ENCODE peak calls at places on chromosomes 12 and 14, in seven cellular contexts. One of them, this sample, is unnamed.

GRCh38 chr12:106978035-106978800 is 8.7 kb downstream of the MTERF2 start:
- DNase-seq in ovary: peak
- DNase-seq in esophagus muscularis mucosa: no peak
- DNase-seq in ascending aorta: no peak
- DNase-seq in HFF-Myc: no peak
- DNase-seq in BE2C: peak
- DNase-seq in choroid plexus epithelial cell: peak
- DNase-seq in this sample: peak

GRCh38 chr12:98352218-98352811 is 163.1 kb upstream of the TMPO start:
- DNase-seq in HFF-Myc: peak
- DNase-seq in choroid plexus epithelial cell: peak
- DNase-seq in ascending aorta: no peak
- DNase-seq in esophagus muscularis mucosa: no peak
- DNase-seq in ovary: no peak
- DNase-seq in BE2C: no peak
- DNase-seq in this sample: peak

GRCh38 chr12:124493809-124494750 is 73.3 kb downstream of the NCOR2 start:
- DNase-seq in ovary: no peak
- DNase-seq in ascending aorta: no peak
- DNase-seq in BE2C: no peak
- DNase-seq in choroid plexus epithelial cell: peak
- DNase-seq in HFF-Myc: no peak
- DNase-seq in esophagus muscularis mucosa: no peak
- DNase-seq in this sample: no peak

GRCh38 chr12:10130042-10130441 is at the start of gene CLEC7A:
- DNase-seq in HFF-Myc: no peak
- DNase-seq in esophagus muscularis mucosa: no peak
- DNase-seq in ovary: no peak
- DNase-seq in BE2C: no peak
- DNase-seq in choroid plexus epithelial cell: no peak
- DNase-seq in ascending aorta: no peak
- DNase-seq in this sample: no peak

GRCh38 chr12:115511305-115511704 is 766.2 kb downstream of the MED13L start:
- DNase-seq in HFF-Myc: no peak
- DNase-seq in ascending aorta: no peak
- DNase-seq in ovary: no peak
- DNase-seq in BE2C: no peak
- DNase-seq in esophagus muscularis mucosa: no peak
- DNase-seq in choroid plexus epithelial cell: no peak
- DNase-seq in this sample: no peak

GRCh38 chr14:41393512-41393911 is 213.2 kb upstream of the LRFN5 start:
- DNase-seq in choroid plexus epithelial cell: no peak
- DNase-seq in ovary: no peak
- DNase-seq in esophagus muscularis mucosa: no peak
- DNase-seq in BE2C: no peak
- DNase-seq in ascending aorta: no peak
- DNase-seq in HFF-Myc: no peak
- DNase-seq in this sample: no peak

GRCh38 chr12:31342314-31342713 is 16.4 kb upstream of the SINHCAF start:
- DNase-seq in ovary: no peak
- DNase-seq in ascending aorta: no peak
- DNase-seq in choroid plexus epithelial cell: peak
- DNase-seq in BE2C: no peak
- DNase-seq in esophagus muscularis mucosa: no peak
- DNase-seq in HFF-Myc: no peak
- DNase-seq in this sample: no peak

GRCh38 chr14:64796369-64796768 is 83.3 kb downstream of the SPTB start:
- DNase-seq in choroid plexus epithelial cell: no peak
- DNase-seq in ascending aorta: no peak
- DNase-seq in HFF-Myc: no peak
- DNase-seq in ovary: no peak
- DNase-seq in esophagus muscularis mucosa: no peak
- DNase-seq in BE2C: no peak
- DNase-seq in this sample: no peak

GRCh38 chr14:50059773-50060629 is 56.4 kb downstream of the VCPKMT start:
- DNase-seq in BE2C: no peak
- DNase-seq in HFF-Myc: no peak
- DNase-seq in choroid plexus epithelial cell: no peak
- DNase-seq in ascending aorta: no peak
- DNase-seq in ovary: no peak
- DNase-seq in esophagus muscularis mucosa: no peak
- DNase-seq in this sample: no peak

GRCh38 chr14:51224551-51224950 is 15.5 kb upstream of the TMX1 start:
- DNase-seq in BE2C: no peak
- DNase-seq in HFF-Myc: no peak
- DNase-seq in ovary: no peak
- DNase-seq in choroid plexus epithelial cell: peak
- DNase-seq in esophagus muscularis mucosa: no peak
- DNase-seq in ascending aorta: no peak
- DNase-seq in this sample: no peak

GRCh38 chr12:67155863-67156262 is 113.3 kb upstream of the CAND1 start:
- DNase-seq in BE2C: no peak
- DNase-seq in HFF-Myc: no peak
- DNase-seq in ascending aorta: no peak
- DNase-seq in ovary: no peak
- DNase-seq in esophagus muscularis mucosa: no peak
- DNase-seq in choroid plexus epithelial cell: peak
- DNase-seq in this sample: peak

GRCh38 chr14:75857199-75857598 is 124.6 kb downstream of the TGFB3 start:
- DNase-seq in ovary: no peak
- DNase-seq in ascending aorta: no peak
- DNase-seq in BE2C: no peak
- DNase-seq in esophagus muscularis mucosa: no peak
- DNase-seq in choroid plexus epithelial cell: no peak
- DNase-seq in HFF-Myc: no peak
- DNase-seq in this sample: no peak

GRCh38 chr14:99288948-99289347 is 17.0 kb upstream of the BCL11B start:
- DNase-seq in ascending aorta: no peak
- DNase-seq in choroid plexus epithelial cell: no peak
- DNase-seq in esophagus muscularis mucosa: no peak
- DNase-seq in HFF-Myc: no peak
- DNase-seq in ovary: no peak
- DNase-seq in BE2C: no peak
- DNase-seq in this sample: no peak

GRCh38 chr14:47507866-47508265 is 167.5 kb downstream of the MDGA2 start:
- DNase-seq in HFF-Myc: no peak
- DNase-seq in choroid plexus epithelial cell: no peak
- DNase-seq in ascending aorta: no peak
- DNase-seq in BE2C: no peak
- DNase-seq in esophagus muscularis mucosa: no peak
- DNase-seq in ovary: no peak
- DNase-seq in this sample: no peak

GRCh38 chr12:65196762-65197567 is 27.6 kb downstream of the LEMD3 start:
- DNase-seq in ascending aorta: no peak
- DNase-seq in esophagus muscularis mucosa: no peak
- DNase-seq in choroid plexus epithelial cell: no peak
- DNase-seq in ovary: no peak
- DNase-seq in BE2C: no peak
- DNase-seq in HFF-Myc: no peak
- DNase-seq in this sample: no peak

GRCh38 chr12:54666008-54666407 is 17.8 kb upstream of the DCD start:
- DNase-seq in ascending aorta: no peak
- DNase-seq in choroid plexus epithelial cell: no peak
- DNase-seq in BE2C: no peak
- DNase-seq in HFF-Myc: no peak
- DNase-seq in ovary: no peak
- DNase-seq in esophagus muscularis mucosa: no peak
- DNase-seq in this sample: no peak

GRCh38 chr12:53427905-53428594 is 4.4 kb downstream of the AMHR2 start:
- DNase-seq in BE2C: no peak
- DNase-seq in choroid plexus epithelial cell: peak
- DNase-seq in ascending aorta: no peak
- DNase-seq in esophagus muscularis mucosa: no peak
- DNase-seq in ovary: no peak
- DNase-seq in HFF-Myc: peak
- DNase-seq in this sample: peak

GRCh38 chr12:68896881-68897540 is 36.0 kb downstream of the CPM start:
- DNase-seq in BE2C: no peak
- DNase-seq in esophagus muscularis mucosa: no peak
- DNase-seq in choroid plexus epithelial cell: peak
- DNase-seq in ovary: no peak
- DNase-seq in ascending aorta: no peak
- DNase-seq in HFF-Myc: no peak
- DNase-seq in this sample: peak

GRCh38 chr14:100629098-100629497 is 41.9 kb upstream of the BEGAIN start:
- DNase-seq in choroid plexus epithelial cell: no peak
- DNase-seq in ovary: no peak
- DNase-seq in esophagus muscularis mucosa: no peak
- DNase-seq in HFF-Myc: no peak
- DNase-seq in ascending aorta: no peak
- DNase-seq in BE2C: no peak
- DNase-seq in this sample: no peak

GRCh38 chr14:41285193-41285748 is 321.4 kb upstream of the LRFN5 start:
- DNase-seq in ascending aorta: no peak
- DNase-seq in ovary: no peak
- DNase-seq in HFF-Myc: peak
- DNase-seq in esophagus muscularis mucosa: no peak
- DNase-seq in choroid plexus epithelial cell: peak
- DNase-seq in BE2C: no peak
- DNase-seq in this sample: peak

GRCh38 chr14:104267895-104268294 is 129.5 kb downstream of the KIF26A start:
- DNase-seq in HFF-Myc: no peak
- DNase-seq in choroid plexus epithelial cell: no peak
- DNase-seq in BE2C: no peak
- DNase-seq in ascending aorta: no peak
- DNase-seq in ovary: peak
- DNase-seq in esophagus muscularis mucosa: no peak
- DNase-seq in this sample: no peak

GRCh38 chr14:61110683-61111082 is 129.6 kb downstream of the SLC38A6 start:
- DNase-seq in esophagus muscularis mucosa: peak
- DNase-seq in BE2C: no peak
- DNase-seq in choroid plexus epithelial cell: no peak
- DNase-seq in ascending aorta: no peak
- DNase-seq in ovary: no peak
- DNase-seq in HFF-Myc: no peak
- DNase-seq in this sample: no peak

GRCh38 chr12:53660064-53660463 is 15.8 kb downstream of the ATP5MC2 start:
- DNase-seq in esophagus muscularis mucosa: no peak
- DNase-seq in HFF-Myc: no peak
- DNase-seq in BE2C: no peak
- DNase-seq in ascending aorta: no peak
- DNase-seq in ovary: peak
- DNase-seq in choroid plexus epithelial cell: peak
- DNase-seq in this sample: peak

GRCh38 chr14:74506408-74506807 is 12.8 kb downstream of the ISCA2 start:
- DNase-seq in esophagus muscularis mucosa: no peak
- DNase-seq in choroid plexus epithelial cell: no peak
- DNase-seq in ovary: no peak
- DNase-seq in HFF-Myc: no peak
- DNase-seq in BE2C: no peak
- DNase-seq in ascending aorta: no peak
- DNase-seq in this sample: no peak

GRCh38 chr12:55072093-55072492 is 52.3 kb downstream of the NEUROD4 start:
- DNase-seq in HFF-Myc: no peak
- DNase-seq in ascending aorta: no peak
- DNase-seq in BE2C: peak
- DNase-seq in ovary: no peak
- DNase-seq in choroid plexus epithelial cell: peak
- DNase-seq in esophagus muscularis mucosa: no peak
- DNase-seq in this sample: no peak

GRCh38 chr12:41944241-41944640 is 200.4 kb downstream of the GXYLT1 start:
- DNase-seq in ascending aorta: no peak
- DNase-seq in BE2C: no peak
- DNase-seq in choroid plexus epithelial cell: no peak
- DNase-seq in HFF-Myc: no peak
- DNase-seq in esophagus muscularis mucosa: no peak
- DNase-seq in ovary: no peak
- DNase-seq in this sample: peak

DNA sequence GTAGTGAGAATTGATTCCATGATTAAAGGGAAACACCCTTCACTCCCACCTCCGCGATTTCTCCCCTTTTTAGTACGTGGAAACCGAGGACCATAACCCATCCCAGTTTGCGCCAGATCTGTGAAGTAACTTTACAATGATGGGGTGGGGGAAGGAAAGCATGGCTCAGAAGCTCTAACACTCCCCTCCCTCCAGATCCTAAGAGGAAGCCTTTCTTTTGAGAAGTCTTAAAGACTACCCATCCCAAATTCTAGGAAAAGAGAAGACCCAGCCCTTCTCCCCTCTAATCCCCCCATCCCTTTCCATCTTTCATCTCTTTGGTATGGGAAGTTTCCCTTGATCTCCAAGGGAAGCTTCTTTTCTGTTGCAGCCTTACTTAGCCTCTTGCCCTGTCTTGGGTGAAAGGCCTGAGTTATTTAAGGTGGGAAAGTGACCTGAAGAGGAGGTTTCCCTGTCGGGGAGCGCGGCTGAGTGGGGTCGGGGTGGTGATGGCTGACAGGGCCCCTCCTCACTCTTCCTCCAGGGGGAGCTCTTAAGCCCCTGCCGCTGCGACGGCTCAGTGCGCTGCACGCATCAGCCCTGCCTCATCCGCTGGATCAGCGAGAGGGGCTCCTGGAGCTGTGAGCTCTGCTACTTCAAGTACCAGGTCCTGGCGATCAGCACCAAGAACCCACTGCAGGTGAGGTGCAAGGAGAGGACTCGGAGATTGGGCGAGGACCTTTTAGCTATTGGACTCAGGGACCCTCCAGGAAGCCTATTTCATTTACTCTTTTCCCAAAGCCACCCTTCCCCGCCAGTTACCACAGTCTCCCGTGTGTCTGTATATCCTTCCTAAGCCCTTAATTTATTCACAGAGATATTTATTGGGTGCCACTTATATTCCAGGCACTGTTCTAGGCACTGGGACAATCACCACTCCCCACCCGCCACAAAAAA is 1.8 kb downstream of the MARCHF9 start:
- DNase-seq in BE2C: peak
- DNase-seq in esophagus muscularis mucosa: no peak
- DNase-seq in choroid plexus epithelial cell: peak
- DNase-seq in ovary: no peak
- DNase-seq in ascending aorta: no peak
- DNase-seq in HFF-Myc: no peak
- DNase-seq in this sample: no peak
- H3K4me3 ChIP-seq in BE2C: peak
- H3K4me3 ChIP-seq in esophagus muscularis mucosa: peak
- H3K4me3 ChIP-seq in choroid plexus epithelial cell: no peak
- H3K4me3 ChIP-seq in ovary: peak
- H3K4me3 ChIP-seq in ascending aorta: peak
- H3K4me3 ChIP-seq in HFF-Myc: no peak
- H3K4me3 ChIP-seq in this sample: peak

GRCh38 chr12:47744005-47744651 is 14.6 kb downstream of the RAPGEF3 start:
- DNase-seq in BE2C: no peak
- DNase-seq in HFF-Myc: no peak
- DNase-seq in ovary: no peak
- DNase-seq in esophagus muscularis mucosa: no peak
- DNase-seq in ascending aorta: no peak
- DNase-seq in choroid plexus epithelial cell: no peak
- DNase-seq in this sample: no peak
- TF ChIP-seq CTCF in BE2C: peak
- TF ChIP-seq CTCF in HFF-Myc: peak
- TF ChIP-seq CTCF in ovary: peak
- TF ChIP-seq CTCF in esophagus muscularis mucosa: peak
- TF ChIP-seq CTCF in ascending aorta: peak
- TF ChIP-seq CTCF in choroid plexus epithelial cell: peak
- TF ChIP-seq CTCF in this sample: peak

GRCh38 chr12:57243521-57244305 is 7.3 kb downstream of the STAC3 start:
- DNase-seq in ascending aorta: no peak
- DNase-seq in BE2C: peak
- DNase-seq in HFF-Myc: no peak
- DNase-seq in esophagus muscularis mucosa: no peak
- DNase-seq in choroid plexus epithelial cell: peak
- DNase-seq in ovary: peak
- DNase-seq in this sample: peak
- H3K4me3 ChIP-seq in ascending aorta: peak
- H3K4me3 ChIP-seq in BE2C: peak
- H3K4me3 ChIP-seq in HFF-Myc: peak
- H3K4me3 ChIP-seq in esophagus muscularis mucosa: peak
- H3K4me3 ChIP-seq in choroid plexus epithelial cell: peak
- H3K4me3 ChIP-seq in ovary: peak
- H3K4me3 ChIP-seq in this sample: peak

GRCh38 chr12:85155791-85156190 is 119.6 kb downstream of the LRRIQ1 start:
- DNase-seq in ascending aorta: no peak
- DNase-seq in ovary: no peak
- DNase-seq in HFF-Myc: no peak
- DNase-seq in choroid plexus epithelial cell: peak
- DNase-seq in esophagus muscularis mucosa: no peak
- DNase-seq in BE2C: no peak
- DNase-seq in this sample: peak
- TF ChIP-seq CTCF in ascending aorta: no peak
- TF ChIP-seq CTCF in ovary: no peak
- TF ChIP-seq CTCF in HFF-Myc: peak
- TF ChIP-seq CTCF in choroid plexus epithelial cell: peak
- TF ChIP-seq CTCF in esophagus muscularis mucosa: peak
- TF ChIP-seq CTCF in BE2C: peak
- TF ChIP-seq CTCF in this sample: peak